ENCODE peak calls at places on chromosomes 12 and 14, in four cellular contexts. J, F, E and V are unnamed samples.

GRCh38 chr12:59699408-59700144 is 103.7 kb downstream of the SLC16A7 start:
- DNase-seq in J (no peak), E (peak; percentile 86), F (no peak), V (peak; percentile 67)

GRCh38 chr12:121789233-121789781 is 4.2 kb downstream of the RHOF start:
- DNase-seq in F (no peak), J (peak; percentile 59), E (no peak), V (no peak)

GRCh38 chr14:36454599-36455240 is 65.3 kb downstream of the NKX2-1 start:
- DNase-seq in J (no peak), F (no peak), E (no peak), V (no peak)

GRCh38 chr12:89016970-89017778 is 335.1 kb downstream of the DUSP6 start:
- DNase-seq in E (peak; percentile 76), F (peak; percentile 25), J (no peak), V (peak; percentile 44)

GRCh38 chr14:96747006-96747405 is 50.2 kb upstream of the VRK1 start:
- DNase-seq in F (no peak), J (no peak), E (no peak), V (no peak)

GRCh38 chr14:99516156-99517045 is 35.2 kb downstream of the CCNK start:
- DNase-seq in E (no peak), F (peak; percentile 16), J (no peak), V (no peak)

GRCh38 chr12:124188561-124189405 is 106.1 kb upstream of the RFLNA start:
- DNase-seq in J (no peak), E (no peak), F (no peak), V (peak; percentile 17)

GRCh38 chr14:31596691-31597090 is 35.5 kb downstream of the NUBPL start:
- DNase-seq in F (no peak), E (peak; percentile 22), J (no peak), V (no peak)

GRCh38 chr14:23537351-23538048 is 14.1 kb downstream of the ZFHX2 start:
- DNase-seq in E (peak; percentile 30), J (no peak), F (no peak), V (no peak)

GRCh38 chr12:81998761-81999378 is 239.7 kb upstream of the PPFIA2 start:
- DNase-seq in J (no peak), E (no peak), F (no peak), V (peak; percentile 97)

GRCh38 chr14:20631023-20631820 is 10.3 kb downstream of the OR6S1 start:
- DNase-seq in F (peak; percentile 66), E (peak; percentile 70), J (peak; percentile 37), V (peak; percentile 7)

GRCh38 chr14:60981626-60982455 is 796 bp downstream of the SLC38A6 start:
- DNase-seq in J (no peak), F (no peak), E (peak; percentile 94), V (peak; percentile 33)

GRCh38 chr12:12398026-12398859 is 41.4 kb downstream of the BORCS5 start:
- DNase-seq in E (peak; percentile 97), J (peak; percentile 30), F (peak; percentile 54), V (peak; percentile 88)

GRCh38 chr12:97148941-97149559 is 242.0 kb downstream of the NEDD1 start:
- DNase-seq in F (peak; percentile 79), J (peak; percentile 47), E (peak; percentile 4), V (no peak)

GRCh38 chr14:31020834-31021575 is 4.4 kb upstream of the AP4S1 start:
- DNase-seq in E (no peak), J (no peak), F (no peak), V (no peak)

GRCh38 chr12:123657211-123657610 is 13.7 kb upstream of the TCTN2 start:
- DNase-seq in J (no peak), F (no peak), E (no peak), V (no peak)

GRCh38 chr14:53740570-53740969 is 216.1 kb downstream of the BMP4 start:
- DNase-seq in E (no peak), J (no peak), F (no peak), V (no peak)

GRCh38 chr14:105899657-105900397 is 373.4 kb downstream of the TMEM121 start:
- DNase-seq in J (no peak), E (no peak), F (no peak), V (no peak)

GRCh38 chr12:24378548-24379011 is 429.1 kb upstream of the SOX5 start:
- DNase-seq in E (peak; percentile 96), F (no peak), J (no peak), V (no peak)

GRCh38 chr14:75980856-75981255 is 939 bp downstream of the TGFB3 start:
- DNase-seq in J (no peak), E (no peak), F (peak; percentile 52), V (no peak)

GRCh38 chr14:50740858-50741257 is 72.8 kb upstream of the SAV1 start:
- DNase-seq in E (no peak), J (no peak), F (no peak), V (no peak)

GRCh38 chr14:53354331-53354730 is 201.2 kb upstream of the DDHD1 start:
- DNase-seq in J (no peak), E (no peak), F (no peak), V (no peak)

GRCh38 chr14:63614964-63615363 is 26.7 kb downstream of the WDR89 start:
- DNase-seq in F (no peak), J (no peak), E (peak; percentile 67), V (peak; percentile 16)

GRCh38 chr12:66014818-66015217 is 115.7 kb downstream of the LLPH start:
- DNase-seq in F (no peak), E (peak; percentile 71), J (no peak), V (peak; percentile 48)

GRCh38 chr12:8157484-8158198 is 826 bp downstream of the ZNF705A start:
- DNase-seq in F (no peak), J (no peak), E (peak; percentile 13), V (no peak)

GRCh38 chr12:122368361-122369073 is 54.0 kb downstream of the CLIP1 start:
- DNase-seq in J (no peak), F (no peak), E (peak; percentile 81), V (no peak)

GRCh38 chr14:67749341-67750110 is 47.8 kb downstream of the RDH12 start:
- DNase-seq in J (no peak), F (no peak), E (peak; percentile 7), V (no peak)

GRCh38 chr14:37583358-37584210 is 11.5 kb downstream of the FOXA1 start:
- DNase-seq in F (no peak), E (no peak), J (peak; percentile 48), V (no peak)

DNA sequence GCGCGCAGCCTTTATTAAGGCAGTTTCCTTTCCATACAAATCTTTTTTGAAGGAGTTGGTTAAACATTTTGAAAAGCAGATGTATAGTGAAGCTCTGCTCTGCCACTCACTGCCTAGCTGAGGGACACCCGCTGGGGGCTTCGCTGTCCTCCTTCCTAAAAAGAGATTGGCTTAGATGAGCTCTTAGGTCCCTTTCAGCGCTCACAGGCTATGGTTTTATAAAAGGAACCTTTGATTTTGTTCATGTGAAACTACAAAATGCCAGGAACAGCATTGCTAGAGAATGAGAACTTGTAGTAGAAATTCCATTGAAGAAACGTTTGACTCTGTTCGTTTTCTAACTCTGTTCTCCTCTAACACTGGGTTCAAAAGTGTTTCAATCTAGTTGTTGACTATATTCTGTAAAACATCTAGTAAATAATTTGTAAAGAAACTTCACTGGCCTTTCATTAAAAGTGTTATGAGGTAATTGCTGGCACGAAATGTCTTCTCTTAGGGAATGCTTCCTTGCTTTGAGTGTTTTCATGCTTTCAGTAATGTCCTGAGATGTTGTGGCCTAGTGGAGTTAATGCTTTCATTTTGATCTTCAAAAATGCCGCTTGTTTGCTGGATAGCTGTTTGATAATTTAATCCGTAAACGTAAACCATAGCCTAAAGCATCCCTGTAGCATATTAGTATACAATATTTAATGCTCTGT is 1.6 kb downstream of the MARK3 start:
- DNase-seq in J (no peak), F (no peak), E (peak; percentile 35), V (no peak)
- H3K4me1 ChIP-seq in J (peaks cover 46% of the 10 kb centered on the region), F (peaks cover 39% of the 10 kb centered on the region), E (peaks cover 12% of the 10 kb centered on the region), V (peaks cover 14% of the 10 kb centered on the region)

DNA sequence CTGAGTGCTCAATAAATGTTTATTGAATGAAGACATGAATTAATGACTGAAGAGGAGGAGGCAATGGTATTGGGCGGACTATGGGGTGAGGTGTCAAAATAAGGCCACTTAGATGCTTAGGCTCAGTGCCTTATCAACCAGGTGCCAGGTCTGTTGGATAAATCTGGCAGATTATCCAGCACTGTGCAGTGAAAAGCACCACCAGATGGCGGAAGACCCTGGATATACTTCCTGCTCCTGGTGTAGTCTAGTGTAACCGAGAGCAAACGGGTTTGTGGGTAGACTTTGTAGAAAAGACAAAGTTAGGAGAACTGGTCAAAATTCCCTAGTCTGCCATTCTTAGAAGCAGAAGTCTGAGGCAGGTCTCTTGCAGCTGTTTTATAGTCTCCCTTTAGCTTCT is 306.3 kb downstream of the ATP23 start:
- DNase-seq in J (no peak), E (no peak), F (no peak), V (no peak)
- TF ChIP-seq CTCF in J (no peak), E (peak; percentile 8), F (no peak), V (peak; percentile 40)

DNA sequence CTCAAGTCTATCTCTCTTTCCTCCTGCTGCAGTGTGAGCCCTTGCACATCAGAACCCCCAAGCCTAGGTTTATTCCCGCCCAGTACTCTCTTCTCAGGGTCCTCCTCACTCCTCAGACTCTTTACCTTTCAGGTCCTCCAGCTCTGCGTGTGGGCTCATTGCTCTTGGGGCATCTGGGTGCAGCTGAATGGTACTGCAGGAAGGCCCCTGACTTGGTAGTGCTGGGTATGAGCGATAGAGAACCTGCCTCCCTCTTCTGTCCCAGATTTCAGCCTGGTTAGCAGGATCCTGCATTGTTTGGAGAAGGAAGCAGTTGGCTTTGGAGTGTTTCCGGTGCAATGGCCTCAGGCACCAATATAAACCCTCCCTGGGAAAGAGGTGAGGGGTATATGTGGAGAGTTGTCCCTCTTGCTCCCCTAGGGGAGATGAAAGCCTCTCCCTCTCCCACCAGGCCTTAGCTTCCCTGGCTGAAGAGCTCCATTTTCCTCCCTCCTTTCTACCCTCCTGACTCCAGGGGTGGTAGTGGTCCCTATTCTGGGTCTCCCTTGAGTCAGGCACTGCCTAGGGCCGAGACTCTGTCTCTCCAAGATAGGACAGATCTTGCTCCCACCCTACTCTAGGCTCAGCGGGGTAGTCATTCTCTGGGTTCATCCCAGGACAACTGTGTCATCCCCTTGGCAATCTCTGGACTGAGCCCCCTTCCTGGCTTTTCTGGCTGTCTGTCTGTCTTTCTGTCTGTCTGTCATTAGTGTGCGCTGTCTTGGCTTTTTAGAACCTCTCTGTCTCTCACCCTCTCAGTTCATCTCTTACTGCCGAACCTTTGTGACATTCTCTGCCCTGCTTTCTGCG is 3.8 kb downstream of the LRP1 start:
- DNase-seq in F (no peak), E (no peak), J (peak; percentile 7), V (no peak)
- H3K4me1 ChIP-seq in F (peaks cover 8% of the 10 kb centered on the region), E (peaks cover 46% of the 10 kb centered on the region), J (peaks cover 81% of the 10 kb centered on the region), V (peaks cover 2% of the 10 kb centered on the region)

GRCh38 chr12:108612788-108613282 is 15.0 kb upstream of the TMEM119 start:
- DNase-seq in E (no peak), F (no peak), J (no peak), V (peak; percentile 51)

GRCh38 chr12:108610336-108610815 is 12.5 kb upstream of the TMEM119 start:
- DNase-seq in E (no peak), J (no peak), F (no peak), V (no peak)

GRCh38 chr12:108610856-108611605 is 13.1 kb upstream of the TMEM119 start:
- DNase-seq in E (no peak), J (no peak), F (no peak), V (no peak)

GRCh38 chr12:108613548-108613947 is 15.7 kb upstream of the TMEM119 start:
- DNase-seq in E (no peak), J (no peak), F (no peak), V (no peak)

DNA sequence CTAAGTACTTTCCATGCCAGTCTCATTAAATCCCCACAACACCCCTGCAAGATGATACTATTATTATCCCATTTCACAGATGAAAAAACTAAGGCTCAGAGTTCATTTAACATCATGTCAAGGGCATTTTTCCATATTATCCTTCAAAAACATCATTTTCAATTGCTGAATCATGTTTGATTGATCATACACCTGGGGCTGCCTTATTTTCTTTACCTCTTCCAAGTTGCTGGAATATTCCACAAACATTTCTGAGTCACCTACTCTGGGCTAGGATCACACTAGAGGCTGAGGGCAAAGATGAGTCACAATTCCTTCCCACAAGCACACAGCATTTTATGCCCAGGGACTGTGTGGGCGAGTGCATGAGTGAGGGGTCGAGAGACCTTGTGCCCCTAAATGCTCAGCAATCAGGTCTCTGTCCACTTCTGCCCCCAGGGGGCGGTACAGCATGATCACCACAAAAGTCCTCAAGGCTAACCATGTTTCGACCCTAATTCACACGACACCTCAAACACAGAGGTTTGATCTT is 14.1 kb upstream of the TMEM119 start:
- DNase-seq in E (peak; percentile 89), F (no peak), J (no peak), V (peak; percentile 77)
- TF ChIP-seq CTCF in E (peak; percentile 47), F (no peak), J (peak; percentile 32), V (peak; percentile 47)